ENCODE peak calls at places on chromosomes 7 and 10, in six cellular contexts. Z is CD8-positive, alpha-beta T cell; Y is RWPE1; D is fibroblast of lung; F is left ventricle myocardium inferior; L is upper lobe of right lung. I is an unnamed sample.

GRCh38 chr7:129742267-129742666 is 130.7 kb downstream of the NRF1 start:
- DNase-seq in Z (no peak), Y (no peak), D (no peak), F (no peak), L (no peak), I (no peak)

GRCh38 chr10:113073549-113074189 is 123.6 kb downstream of the TCF7L2 start:
- DNase-seq in Z (no peak), Y (peak; percentile 91), D (peak; percentile 100), F (peak; percentile 55), L (no peak), I (no peak)

GRCh38 chr10:14971867-14972448 is 12.8 kb downstream of the MEIG1 start:
- DNase-seq in Z (peak; percentile 50), Y (no peak), D (no peak), F (no peak), L (no peak), I (no peak)

GRCh38 chr7:104931181-104931781 is 82.7 kb upstream of the KMT2E start:
- DNase-seq in Z (no peak), Y (no peak), D (no peak), F (no peak), L (no peak), I (no peak)

GRCh38 chr10:119480667-119481066 is 61.9 kb downstream of the RGS10 start:
- DNase-seq in Z (no peak), Y (no peak), D (no peak), F (no peak), L (no peak), I (no peak)

GRCh38 chr7:127782075-127782474 is 130.1 kb downstream of the SND1 start:
- DNase-seq in Z (no peak), Y (no peak), D (no peak), F (no peak), L (no peak), I (no peak)

GRCh38 chr10:43825421-43825820 is 176.7 kb upstream of the ZNF32 start:
- DNase-seq in Z (no peak), Y (no peak), D (no peak), F (no peak), L (no peak), I (no peak)

GRCh38 chr10:96560970-96561887 is 25.6 kb downstream of the TM9SF3 start:
- DNase-seq in Z (no peak), Y (no peak), D (peak; percentile 12), F (no peak), L (no peak), I (no peak)

GRCh38 chr7:35691827-35692307 is 3.1 kb downstream of the HERPUD2 start:
- DNase-seq in Z (peak; percentile 39), Y (no peak), D (no peak), F (no peak), L (no peak), I (no peak)

GRCh38 chr7:140685407-140686087 is 11.0 kb upstream of the NDUFB2 start:
- DNase-seq in Z (no peak), Y (no peak), D (no peak), F (no peak), L (no peak), I (no peak)

GRCh38 chr7:140683657-140684056 is 10.9 kb downstream of the ADCK2 start:
- DNase-seq in Z (no peak), Y (no peak), D (no peak), F (no peak), L (no peak), I (no peak)

GRCh38 chr7:140681766-140682165 is 9.0 kb downstream of the ADCK2 start:
- DNase-seq in Z (no peak), Y (no peak), D (no peak), F (no peak), L (no peak), I (no peak)

GRCh38 chr7:140686921-140687320 is 9.6 kb upstream of the NDUFB2 start:
- DNase-seq in Z (no peak), Y (no peak), D (no peak), F (no peak), L (no peak), I (no peak)

GRCh38 chr7:140684066-140684950 is 11.6 kb downstream of the ADCK2 start:
- DNase-seq in Z (no peak), Y (no peak), D (no peak), F (no peak), L (no peak), I (no peak)
- H3K27ac ChIP-seq in Z (no peak overlapping the region), Y (no peak overlapping the region), D (no peak overlapping the region), F (no peak overlapping the region), L (no peak overlapping the region), I (peak overlapping the region; percentile 77)

GRCh38 chr7:141366098-141366621 is 185.1 kb upstream of the AGK start:
- DNase-seq in Z (no peak), Y (no peak), D (peak; percentile 17), F (no peak), L (no peak), I (no peak)

GRCh38 chr7:141369422-141369821 is 181.8 kb upstream of the AGK start:
- DNase-seq in Z (no peak), Y (no peak), D (peak; percentile 20), F (peak; percentile 48), L (no peak), I (no peak)

GRCh38 chr7:141374425-141374824 is 176.8 kb upstream of the AGK start:
- DNase-seq in Z (no peak), Y (no peak), D (no peak), F (no peak), L (no peak), I (no peak)

GRCh38 chr7:141370178-141370577 is 181.0 kb upstream of the AGK start:
- DNase-seq in Z (no peak), Y (no peak), D (no peak), F (no peak), L (no peak), I (no peak)
- H3K27ac ChIP-seq in Z (no peak overlapping the region), Y (no peak overlapping the region), D (no peak overlapping the region), F (peak overlapping the region; percentile 89), L (no peak overlapping the region), I (no peak overlapping the region)

GRCh38 chr7:31783221-31783620 is 96.2 kb downstream of the PPP1R17 start:
- DNase-seq in Z (no peak), Y (no peak), D (no peak), F (no peak), L (no peak), I (no peak)
- H3K27ac ChIP-seq in Z (no peak overlapping the region), Y (no peak overlapping the region), D (no peak overlapping the region), F (no peak overlapping the region), L (no peak overlapping the region), I (peak overlapping the region; percentile 14)

DNA sequence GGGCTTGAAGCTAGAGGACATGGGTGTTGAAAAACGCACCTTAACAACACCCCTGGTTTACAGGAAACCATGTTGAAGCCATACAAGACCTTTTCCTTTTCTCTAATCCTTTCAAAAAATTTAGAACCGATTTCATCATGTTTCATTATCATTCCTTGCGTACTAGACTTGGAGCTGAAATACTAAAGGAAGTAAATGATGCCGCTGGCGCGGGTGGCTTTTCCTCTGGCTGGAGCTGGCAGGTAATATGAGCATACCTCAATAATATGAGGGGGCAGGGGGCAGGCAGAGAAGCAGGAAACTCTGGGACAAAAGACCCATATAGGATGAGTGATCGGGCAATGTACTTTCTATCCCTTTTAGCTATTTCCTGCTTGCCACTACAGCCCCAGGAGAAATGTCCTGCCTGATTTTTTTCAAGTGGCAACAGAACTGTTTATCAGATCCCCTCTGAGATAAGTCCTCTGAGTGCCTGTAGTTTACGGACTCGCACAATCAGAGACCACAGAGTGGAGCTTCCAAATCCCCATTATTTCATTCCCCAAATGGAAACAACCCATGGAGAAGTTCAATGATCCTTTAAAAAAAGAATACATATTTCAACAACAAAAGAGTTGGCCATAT is 450.1 kb downstream of the KCNMA1 start:
- DNase-seq in Z (no peak), Y (no peak), D (no peak), F (no peak), L (no peak), I (no peak)
- H3K27ac ChIP-seq in Z (no peak overlapping the region), Y (no peak overlapping the region), D (no peak overlapping the region), F (no peak overlapping the region), L (no peak overlapping the region), I (no peak overlapping the region)